ENCODE peak calls at places on chromosomes 16 and 17, in four cellular contexts. M is SK-N-SH, R is HepG2, Z is GM12878. I is an unnamed sample.

GRCh38 chr17:28008526-28008925 is 34.0 kb upstream of the NLK start:
- DNase-seq in M (no peak), R (peak; percentile 16), Z (no peak), I (peak; percentile 21)

GRCh38 chr17:36153887-36154576 is 22.4 kb downstream of the TBC1D3B start:
- DNase-seq in Z (no peak), M (no peak), R (no peak), I (no peak)

GRCh38 chr16:28311913-28312312 is 19.6 kb downstream of the SBK1 start:
- DNase-seq in Z (no peak), R (no peak), M (no peak), I (no peak)

GRCh38 chr17:83053021-83053778 is 26.2 kb upstream of the METRNL start:
- DNase-seq in R (no peak), Z (no peak), M (no peak), I (no peak)

GRCh38 chr16:54284931-54285413 is 1.6 kb downstream of the IRX3 start:
- DNase-seq in R (no peak), Z (no peak), M (peak; percentile 46), I (peak; percentile 18)

GRCh38 chr16:15671530-15672117 is 21.6 kb downstream of the NDE1 start:
- DNase-seq in M (no peak), Z (no peak), R (no peak), I (no peak)

GRCh38 chr16:70714526-70715112 is 28.8 kb upstream of the MTSS2 start:
- DNase-seq in R (no peak), Z (no peak), M (no peak), I (no peak)

GRCh38 chr16:57343131-57343731 is 15.4 kb upstream of the CCL22 start:
- DNase-seq in M (no peak), R (no peak), Z (no peak), I (no peak)

GRCh38 chr16:31268033-31268365 is 8.2 kb downstream of the ITGAM start:
- DNase-seq in Z (no peak), M (no peak), R (no peak), I (no peak)
- TF ChIP-seq PBX3 in Z (no peak), M (no peak), R (no peak), I (no peak)

DNA sequence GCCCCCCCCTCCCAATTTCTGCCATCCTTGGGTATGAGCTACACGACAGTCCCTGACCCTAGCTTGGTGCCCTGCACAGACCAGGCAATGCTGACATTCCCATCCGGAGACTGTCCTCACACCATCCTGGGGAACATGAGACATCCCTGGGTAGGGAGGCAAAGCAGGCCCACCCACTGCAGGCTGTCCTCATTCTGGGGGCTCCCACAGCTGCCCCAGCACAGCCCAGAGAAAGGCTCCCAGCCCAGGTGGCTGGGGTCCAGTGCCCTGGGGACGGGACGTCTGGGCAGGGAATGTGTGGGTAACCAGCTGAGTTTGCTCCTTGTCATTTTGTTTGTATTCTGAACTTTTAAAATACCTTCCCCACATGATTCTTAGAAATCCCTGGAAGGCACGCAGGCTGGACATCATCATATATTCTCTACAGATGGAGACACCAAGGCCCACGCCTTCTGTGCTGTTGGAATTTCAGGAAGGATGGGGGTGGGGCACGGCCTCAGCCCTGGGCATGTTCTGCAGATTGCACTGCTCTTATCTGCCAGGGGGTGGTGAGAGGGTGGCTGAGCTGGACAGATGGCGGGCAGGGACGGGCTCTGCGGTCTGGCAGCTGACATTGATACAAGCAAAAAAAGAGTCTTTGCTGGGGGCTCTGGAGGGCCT is 28.5 kb downstream of the LRRC75A start:
- DNase-seq in Z (no peak), M (peak; percentile 95), R (no peak), I (no peak)
- TF ChIP-seq CTCF in Z (no peak), M (peak; percentile 42), R (no peak), I (no peak)

DNA sequence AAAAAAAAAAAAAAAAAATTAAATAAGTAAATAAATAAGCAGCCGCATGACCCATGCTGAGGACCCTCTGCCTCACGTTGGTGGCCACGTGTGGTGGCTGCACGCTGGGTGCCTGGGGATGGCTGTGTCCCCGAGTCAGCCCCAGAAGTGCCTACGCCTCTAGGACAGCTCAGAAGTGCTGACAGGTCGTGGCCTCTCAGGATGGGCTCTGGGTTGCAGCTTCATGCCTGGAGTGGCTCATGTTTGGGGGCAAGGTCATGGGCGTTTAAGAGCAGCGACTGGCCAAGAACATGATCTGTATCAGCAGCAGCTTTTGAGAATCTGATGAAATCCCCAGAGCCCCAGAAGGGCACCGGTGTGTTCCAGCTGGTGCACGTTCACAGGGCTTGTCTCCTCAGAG is 26.8 kb upstream of the CAPN15 start:
- DNase-seq in R (no peak), M (no peak), Z (no peak), I (no peak)
- TF ChIP-seq PBX3 in R (no peak), M (no peak), Z (no peak), I (no peak)

GRCh38 chr17:77478281-77478680 is 337.5 kb downstream of the SEC14L1 start:
- DNase-seq in R (no peak), M (no peak), Z (no peak), I (no peak)
- TF ChIP-seq CTCF in R (no peak), M (no peak), Z (no peak), I (no peak)

GRCh38 chr17:60577147-60577925 is 22.7 kb upstream of the PPM1D start:
- DNase-seq in R (peak; percentile 17), M (peak; percentile 33), Z (peak; percentile 30), I (no peak)
- TF ChIP-seq PBX3 in R (no peak), M (no peak), Z (no peak), I (no peak)

GRCh38 chr16:58516768-58517107 is 1.4 kb downstream of the SETD6 start:
- DNase-seq in M (no peak), R (no peak), Z (no peak), I (no peak)

GRCh38 chr16:58515871-58516767 is 802 bp downstream of the SETD6 start:
- DNase-seq in M (no peak), Z (no peak), R (peak; percentile 24), I (no peak)

GRCh38 chr16:58518083-58518979 is 3.0 kb downstream of the SETD6 start:
- DNase-seq in Z (peak; percentile 54), R (no peak), M (no peak), I (no peak)

GRCh38 chr16:58513874-58514273 is 1.4 kb upstream of the SETD6 start:
- DNase-seq in M (no peak), R (peak; percentile 38), Z (no peak), I (no peak)

DNA sequence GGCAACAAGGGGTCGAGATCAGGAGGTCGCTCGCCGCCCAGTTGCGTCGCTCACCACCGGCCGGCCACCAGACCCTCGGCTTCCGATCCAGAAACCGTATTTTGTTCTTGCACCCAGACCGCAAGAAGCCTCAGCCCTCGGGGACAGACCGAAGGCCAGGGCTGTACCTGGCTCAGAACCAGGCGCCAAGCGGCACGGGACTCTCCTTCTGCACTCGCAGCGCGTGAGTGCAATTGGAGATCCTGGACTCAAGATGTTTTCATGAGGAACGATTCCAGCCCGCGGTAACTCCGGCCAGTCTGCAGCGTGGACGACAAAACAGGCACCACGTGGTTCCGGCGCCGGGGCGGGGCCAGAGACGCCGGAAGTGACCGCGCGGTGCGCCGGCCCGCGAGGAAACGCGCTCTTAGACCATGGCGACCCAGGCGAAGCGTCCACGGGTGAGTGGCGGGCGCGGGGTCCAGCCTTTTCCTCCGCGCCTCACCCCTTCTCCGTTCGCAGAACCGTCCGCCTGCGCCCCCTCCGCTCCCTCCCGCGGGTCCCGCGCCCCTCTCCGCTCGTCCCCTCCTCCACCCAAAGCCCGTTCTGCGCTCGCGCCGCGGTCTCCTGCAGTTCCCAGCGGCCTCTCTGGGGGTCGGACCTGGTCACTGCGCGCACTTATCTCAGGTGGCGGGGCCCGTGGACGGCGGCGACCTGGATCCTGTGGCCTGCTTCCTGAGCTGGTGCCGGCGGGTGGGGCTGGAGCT is at the start of gene SETD6:
- DNase-seq in Z (no peak), R (peak; percentile 83), M (peak; percentile 92), I (peak; percentile 57)
- TF ChIP-seq CTCF in Z (peak; percentile 18), R (peak; percentile 46), M (no peak), I (no peak)

GRCh38 chr17:45221081-45221996 is at the start of gene FMNL1:
- DNase-seq in Z (no peak), R (no peak), M (peak; percentile 71), I (no peak)
- TF ChIP-seq PBX3 in Z (no peak), R (no peak), M (no peak), I (no peak)

GRCh38 chr17:21126645-21127507 is at the start of gene DHRS7B:
- DNase-seq in Z (peak; percentile 95), M (peak; percentile 96), R (peak; percentile 95), I (peak; percentile 97)
- TF ChIP-seq CTCF in Z (no peak), M (no peak), R (peak; percentile 24), I (no peak)

GRCh38 chr17:38710985-38711384 is 5.9 kb downstream of the MLLT6 start:
- DNase-seq in M (no peak), R (no peak), Z (no peak), I (no peak)

GRCh38 chr17:38713456-38713855 is 8.4 kb downstream of the MLLT6 start:
- DNase-seq in R (no peak), Z (no peak), M (no peak), I (no peak)

GRCh38 chr17:38710603-38710962 is 5.5 kb downstream of the MLLT6 start:
- DNase-seq in R (no peak), M (no peak), Z (no peak), I (no peak)

GRCh38 chr17:38712593-38712992 is 7.5 kb downstream of the MLLT6 start:
- DNase-seq in M (no peak), R (no peak), Z (no peak), I (no peak)

GRCh38 chr17:38711792-38712571 is 6.9 kb downstream of the MLLT6 start:
- DNase-seq in Z (no peak), R (no peak), M (no peak), I (no peak)
- TF ChIP-seq PBX3 in Z (no peak), R (no peak), M (no peak), I (no peak)

GRCh38 chr17:79985361-79985760 is 50.3 kb downstream of the TBC1D16 start:
- DNase-seq in M (no peak), Z (no peak), R (no peak), I (no peak)

GRCh38 chr17:79983456-79983855 is 52.2 kb downstream of the TBC1D16 start:
- DNase-seq in M (peak; percentile 18), Z (no peak), R (no peak), I (no peak)

GRCh38 chr17:79985951-79986391 is 49.7 kb downstream of the TBC1D16 start:
- DNase-seq in M (peak; percentile 87), R (no peak), Z (no peak), I (no peak)

GRCh38 chr17:79984045-79984840 is 51.4 kb downstream of the TBC1D16 start:
- DNase-seq in M (no peak), Z (no peak), R (no peak), I (no peak)

GRCh38 chr17:79984877-79985276 is 50.8 kb downstream of the TBC1D16 start:
- DNase-seq in Z (no peak), R (peak; percentile 59), M (no peak), I (no peak)
- TF ChIP-seq CTCF in Z (no peak), R (peak; percentile 40), M (no peak), I (no peak)